ENCODE peak calls at places on chromosomes 7 and 10, in eight cellular contexts. T, M, O, F, L, N, V and G are unnamed samples.

GRCh38 chr10:78914502-78915330 is 154.1 kb upstream of the ZMIZ1 start:
- DNase-seq in N (peak; percentile 68), L (no peak), V (no peak), O (no peak), T (peak; percentile 46), M (no peak), F (peak; percentile 35), G (peak; percentile 47)

GRCh38 chr7:5766321-5766761 is 15.1 kb downstream of the RNF216 start:
- DNase-seq in M (no peak), F (no peak), N (no peak), O (no peak), T (no peak), L (peak; percentile 84), V (no peak), G (peak; percentile 69)

GRCh38 chr7:73738220-73738611 is 386 bp downstream of the ABHD11 start:
- DNase-seq in V (no peak), O (peak; percentile 60), M (peak; percentile 79), T (peak; percentile 85), N (peak; percentile 59), L (peak; percentile 28), F (peak; percentile 44), G (peak; percentile 65)

GRCh38 chr7:70856889-70857511 is 274.9 kb upstream of the GALNT17 start:
- DNase-seq in T (peak; percentile 82), O (peak; percentile 86), V (peak; percentile 31), M (peak; percentile 73), N (peak; percentile 68), F (peak; percentile 36), L (peak; percentile 69), G (peak; percentile 73)

GRCh38 chr7:116180302-116180701 is 30.0 kb upstream of the TES start:
- DNase-seq in M (no peak), O (peak; percentile 55), T (no peak), V (no peak), L (peak; percentile 66), F (no peak), N (no peak), G (peak; percentile 85)

GRCh38 chr10:79192677-79193003 is 123.9 kb downstream of the ZMIZ1 start:
- DNase-seq in M (no peak), O (no peak), L (no peak), N (no peak), V (no peak), T (no peak), F (no peak), G (peak; percentile 36)

GRCh38 chr7:157674715-157675426 is 338.1 kb downstream of the DNAJB6 start:
- DNase-seq in F (no peak), L (no peak), T (peak; percentile 55), V (no peak), N (peak; percentile 18), O (no peak), M (peak; percentile 47), G (no peak)

GRCh38 chr7:127290801-127291361 is 38.1 kb upstream of the GRM8 start:
- DNase-seq in V (no peak), L (no peak), F (no peak), T (no peak), O (no peak), M (no peak), N (no peak), G (peak; percentile 1)

GRCh38 chr7:128322040-128322643 is 21.6 kb downstream of the RBM28 start:
- DNase-seq in V (no peak), M (no peak), O (peak; percentile 25), F (no peak), L (peak; percentile 33), N (no peak), T (no peak), G (peak; percentile 74)

GRCh38 chr10:21334891-21335696 is 190.4 kb downstream of the SKIDA1 start:
- DNase-seq in V (peak; percentile 84), O (no peak), T (no peak), M (peak; percentile 74), N (no peak), L (peak; percentile 86), F (peak; percentile 76), G (peak; percentile 87)

GRCh38 chr7:4683884-4684565 is 1.9 kb downstream of the FOXK1 start:
- DNase-seq in V (peak; percentile 45), L (peak; percentile 53), N (peak; percentile 58), F (peak; percentile 35), M (peak; percentile 81), O (peak; percentile 25), T (peak; percentile 77), G (peak; percentile 77)

GRCh38 chr10:97812696-97813095 is 36.9 kb upstream of the GOLGA7B start:
- DNase-seq in N (no peak), T (no peak), O (no peak), M (no peak), V (no peak), F (no peak), L (no peak), G (no peak)

GRCh38 chr7:74619235-74619860 is 38.2 kb upstream of the GTF2I start:
- DNase-seq in O (peak; percentile 35), V (no peak), F (no peak), M (no peak), T (no peak), L (no peak), N (no peak), G (no peak)

GRCh38 chr7:75690121-75690523 is 48.6 kb downstream of the HIP1 start:
- DNase-seq in T (peak; percentile 40), O (no peak), N (no peak), L (no peak), M (no peak), V (no peak), F (no peak), G (no peak)

GRCh38 chr10:43091846-43092245 is 15.0 kb downstream of the RET start:
- DNase-seq in N (no peak), M (no peak), O (no peak), T (no peak), L (no peak), V (no peak), F (no peak), G (no peak)

GRCh38 chr10:43090664-43091063 is 13.8 kb downstream of the RET start:
- DNase-seq in L (no peak), N (no peak), F (no peak), T (no peak), M (no peak), O (no peak), V (no peak), G (no peak)

GRCh38 chr10:43090188-43090587 is 13.3 kb downstream of the RET start:
- DNase-seq in N (peak; percentile 38), V (no peak), F (no peak), M (no peak), T (no peak), L (no peak), O (no peak), G (no peak)

GRCh38 chr10:43094091-43094484 is 17.2 kb downstream of the RET start:
- DNase-seq in O (no peak), T (no peak), N (no peak), L (no peak), F (no peak), V (no peak), M (no peak), G (no peak)

DNA sequence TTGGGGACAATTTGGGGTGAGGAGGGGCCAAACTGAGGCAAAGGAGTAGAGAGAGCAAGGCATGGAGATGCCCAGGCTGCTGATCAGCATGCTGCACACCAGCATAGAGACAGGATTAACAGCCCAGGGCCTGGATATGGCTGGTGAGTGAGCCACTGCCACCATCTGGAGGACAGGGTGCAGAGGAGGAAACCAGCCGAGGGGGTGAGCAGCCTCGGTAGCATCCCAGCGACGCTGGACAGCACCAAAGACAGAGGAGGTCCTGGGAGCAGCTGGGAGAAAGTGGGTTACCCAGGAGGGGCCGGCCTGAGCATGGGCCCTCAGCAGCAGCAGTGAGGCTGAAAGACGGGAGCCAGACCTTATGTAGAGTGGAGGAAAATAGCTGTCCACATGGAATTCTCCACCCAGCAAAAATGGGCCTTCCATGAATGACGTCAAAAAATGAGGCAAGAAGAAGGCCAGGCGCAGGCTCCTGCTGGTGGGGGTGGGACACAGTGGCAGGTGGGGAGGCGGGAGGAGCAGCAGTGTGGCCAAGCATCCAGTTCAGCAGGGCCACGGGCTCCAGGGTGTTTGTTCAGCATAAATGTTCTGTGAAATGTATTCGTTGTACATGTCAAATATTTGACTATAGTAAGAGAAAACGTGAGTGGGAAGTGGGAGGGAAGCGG is 16.7 kb downstream of the RET start:
- DNase-seq in T (no peak), O (peak; percentile 55), L (no peak), V (no peak), N (no peak), F (no peak), M (no peak), G (no peak)
- TF ChIP-seq CTCF in T (no peak), O (peak; percentile 11), L (peak; percentile 17), V (no peak), N (no peak), F (no peak), M (no peak), G (no peak)

DNA sequence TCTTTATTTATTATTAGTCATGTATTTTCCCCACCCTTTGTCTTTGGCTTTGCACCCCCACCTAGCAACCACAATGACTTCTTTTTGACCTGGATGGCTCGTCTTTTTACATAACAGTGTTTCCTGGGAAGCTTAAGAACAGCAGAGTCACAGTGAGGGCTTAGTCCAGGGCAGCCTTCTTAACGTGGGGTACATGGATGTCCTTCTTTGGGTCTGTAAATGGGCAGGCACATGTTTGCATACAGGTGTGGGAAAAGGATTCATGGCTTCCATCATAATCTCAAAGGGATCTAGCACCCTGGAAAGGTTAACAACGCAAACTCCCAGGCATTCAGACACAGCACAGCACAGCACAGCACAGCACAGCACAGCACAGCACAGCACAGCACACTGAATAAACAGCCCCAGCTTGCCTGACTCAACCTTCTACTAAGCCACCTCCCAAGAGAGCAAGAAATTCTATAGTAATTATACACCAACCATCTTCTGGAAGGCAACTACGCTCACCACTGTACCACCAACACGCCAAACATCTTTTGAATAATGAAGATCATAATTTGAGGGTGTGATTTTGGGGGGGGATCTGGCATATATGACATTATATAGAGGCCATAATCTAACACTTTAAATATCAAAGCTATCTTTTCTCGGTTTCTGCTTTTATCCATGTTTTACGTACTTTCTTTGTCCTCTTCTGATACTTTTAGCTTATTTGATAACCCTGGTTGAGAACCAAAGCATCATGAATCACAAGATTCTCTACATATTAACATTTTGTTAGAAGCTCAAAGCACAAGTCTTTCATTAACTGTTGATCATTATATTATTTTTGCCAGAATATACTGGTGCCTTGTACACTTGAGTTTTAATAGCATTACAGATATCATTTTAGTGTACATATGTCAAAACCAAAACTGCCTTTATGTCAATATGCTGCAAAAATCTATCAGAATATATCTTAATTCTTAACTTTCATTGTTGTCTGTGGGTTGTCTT is 177.2 kb upstream of the KLF14 start:
- DNase-seq in O (no peak), T (no peak), M (no peak), F (no peak), N (no peak), V (no peak), L (peak; percentile 72), G (peak; percentile 81)
- H3K4me3 ChIP-seq in O (no peak overlapping the region), T (peak overlapping the region; percentile 55), M (no peak overlapping the region), F (peak overlapping the region; percentile 37), N (peak overlapping the region; percentile 45), V (no peak overlapping the region), L (peak overlapping the region; percentile 74), G (peak overlapping the region; percentile 71)

GRCh38 chr7:37920305-37920618 is 178 bp upstream of the EPDR1 start:
- DNase-seq in T (no peak), M (no peak), N (no peak), L (no peak), V (no peak), O (no peak), F (no peak), G (no peak)
- TF ChIP-seq CTCF in T (no peak), M (no peak), N (no peak), L (peak; percentile 33), V (no peak), O (no peak), F (no peak), G (no peak)

DNA sequence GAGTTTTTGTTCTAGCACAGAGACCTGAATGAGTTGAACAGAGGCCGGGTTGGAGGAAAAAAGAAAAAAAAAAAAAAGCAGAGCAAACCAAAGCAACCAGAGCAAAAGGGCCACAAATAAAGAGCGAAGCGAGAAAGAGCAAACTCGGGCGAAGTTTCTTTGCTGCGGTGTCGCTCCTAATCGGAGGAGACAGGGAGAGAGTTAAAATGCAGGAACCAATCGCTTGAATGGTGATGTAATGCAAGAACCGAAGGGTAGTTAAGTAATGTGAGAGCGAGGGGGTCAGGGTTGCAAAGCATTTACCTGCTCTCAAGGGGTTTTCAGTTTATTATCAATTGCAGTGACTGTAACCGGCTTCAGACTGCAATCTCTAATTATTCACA is 271.7 kb downstream of the TRIL start:
- DNase-seq in T (no peak), L (peak; percentile 68), V (no peak), N (no peak), F (no peak), O (peak; percentile 26), M (no peak), G (peak; percentile 84)
- H3K4me3 ChIP-seq in T (peak overlapping the region; percentile 48), L (peak overlapping the region; percentile 64), V (peak overlapping the region; percentile 20), N (peak overlapping the region; percentile 44), F (peak overlapping the region; percentile 50), O (peak overlapping the region; percentile 13), M (peak overlapping the region; percentile 60), G (peak overlapping the region; percentile 61)